ENCODE peak calls at places on chromosomes 16 and 17, in five cellular contexts. O is PC-9, T is foreskin fibroblast, S is IMR-90, N is neural progenitor cell. A is an unnamed sample.

GRCh38 chr17:61392679-61393078 is 7.0 kb upstream of the TBX2 start:
- DNase-seq in O (no peak), T (peak; percentile 13), S (no peak), N (no peak), A (no peak)

GRCh38 chr17:65093930-65094329 is 37.4 kb upstream of the GNA13 start:
- DNase-seq in O (no peak), T (no peak), S (no peak), N (no peak), A (no peak)

GRCh38 chr17:69179227-69179952 is 37.7 kb upstream of the ABCA6 start:
- DNase-seq in O (peak; percentile 18), T (peak; percentile 68), S (peak; percentile 50), N (no peak), A (peak; percentile 50)

GRCh38 chr16:20401475-20402016 is 3.0 kb downstream of the PDILT start:
- DNase-seq in O (no peak), T (no peak), S (no peak), N (peak; percentile 9), A (no peak)

GRCh38 chr16:87344931-87345631 is 27.9 kb upstream of the C16orf95 start:
- DNase-seq in O (no peak), T (no peak), S (no peak), N (no peak), A (no peak)

GRCh38 chr16:19210175-19210924 is 42.3 kb downstream of the SYT17 start:
- DNase-seq in O (peak; percentile 57), T (no peak), S (peak; percentile 63), N (no peak), A (peak; percentile 4)

GRCh38 chr17:73455050-73455687 is 143.4 kb upstream of the CDC42EP4 start:
- DNase-seq in O (no peak), T (no peak), S (no peak), N (no peak), A (no peak)

GRCh38 chr17:57619061-57619937 is 125.8 kb downstream of the CCDC182 start:
- DNase-seq in O (no peak), T (peak; percentile 50), S (peak; percentile 78), N (no peak), A (peak; percentile 64)

GRCh38 chr17:76458580-76459490 is 5.9 kb upstream of the UBE2O start:
- DNase-seq in O (peak; percentile 60), T (peak; percentile 82), S (peak; percentile 64), N (peak; percentile 82), A (peak; percentile 50)

GRCh38 chr16:80274576-80275191 is 266.1 kb upstream of the DYNLRB2 start:
- DNase-seq in O (no peak), T (peak; percentile 83), S (peak; percentile 81), N (peak; percentile 40), A (peak; percentile 79)

GRCh38 chr17:2082003-2082862 is 27.3 kb downstream of the HIC1 start:
- DNase-seq in O (no peak), T (peak; percentile 64), S (peak; percentile 41), N (no peak), A (no peak)

GRCh38 chr16:50841081-50841886 is 99.4 kb downstream of the CYLD start:
- DNase-seq in O (no peak), T (no peak), S (no peak), N (peak; percentile 13), A (no peak)

GRCh38 chr17:73787036-73787720 is 142.9 kb upstream of the SDK2 start:
- DNase-seq in O (no peak), T (no peak), S (no peak), N (peak; percentile 87), A (no peak)

GRCh38 chr16:89037261-89038152 is 56.1 kb upstream of the ACSF3 start:
- DNase-seq in O (peak; percentile 42), T (peak; percentile 56), S (peak; percentile 20), N (peak; percentile 91), A (peak; percentile 17)

DNA sequence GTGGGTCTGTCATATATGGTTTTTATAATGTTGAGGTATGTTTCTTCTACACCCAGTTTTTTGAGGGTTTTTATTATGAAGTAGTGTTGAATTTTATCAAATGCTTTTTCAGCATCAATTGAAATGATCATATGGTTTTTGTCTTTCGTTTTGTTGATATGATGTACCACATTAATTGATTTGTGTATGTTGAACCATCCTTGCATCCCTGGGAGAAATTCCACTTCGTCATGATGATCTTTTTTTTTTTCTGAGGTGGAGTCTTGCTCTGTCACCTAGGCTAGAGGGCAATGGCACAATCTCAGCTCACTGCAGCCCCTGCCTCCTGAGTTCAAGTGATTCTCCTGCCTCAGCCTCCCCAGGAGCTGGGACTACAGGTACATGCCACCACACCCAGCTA is 14.0 kb upstream of the TMEM219 start:
- DNase-seq in O (no peak), T (no peak), S (no peak), N (no peak), A (no peak)
- TF ChIP-seq CTCF in O (no peak), T (no peak), S (no peak), N (no peak), A (no peak)

DNA sequence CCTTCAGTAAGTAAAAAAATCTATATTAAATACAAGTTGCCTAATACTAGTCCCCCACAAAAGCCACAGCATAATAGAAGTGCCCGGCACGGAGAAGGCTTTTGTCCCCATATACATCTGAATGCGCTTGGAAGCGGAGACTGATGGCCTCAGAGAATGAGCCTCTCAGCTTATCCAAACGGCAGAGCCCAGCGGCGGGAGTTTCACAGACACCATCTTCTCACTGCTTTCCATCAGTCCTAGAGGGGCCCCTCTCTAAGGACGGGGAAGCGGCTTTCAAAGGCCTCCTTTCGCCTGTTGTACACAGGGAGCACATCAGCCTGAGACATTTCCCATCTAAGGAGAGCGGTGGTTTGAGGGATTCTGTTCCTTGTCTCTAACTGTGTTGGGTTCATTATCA is 16.9 kb downstream of the NXN start:
- DNase-seq in O (no peak), T (no peak), S (no peak), N (peak; percentile 91), A (no peak)
- H3K4me3 ChIP-seq in O (no peak overlapping the region), T (no peak overlapping the region), S (no peak overlapping the region), N (peak overlapping the region; percentile 9), A (no peak overlapping the region)

GRCh38 chr17:48181653-48182052 is 74.1 kb downstream of the SNX11 start:
- DNase-seq in O (peak; percentile 22), T (peak; percentile 57), S (peak; percentile 2), N (peak; percentile 60), A (peak; percentile 45)
- TF ChIP-seq CTCF in O (peak; percentile 66), T (peak; percentile 46), S (peak; percentile 5), N (peak; percentile 62), A (peak; percentile 62)

DNA sequence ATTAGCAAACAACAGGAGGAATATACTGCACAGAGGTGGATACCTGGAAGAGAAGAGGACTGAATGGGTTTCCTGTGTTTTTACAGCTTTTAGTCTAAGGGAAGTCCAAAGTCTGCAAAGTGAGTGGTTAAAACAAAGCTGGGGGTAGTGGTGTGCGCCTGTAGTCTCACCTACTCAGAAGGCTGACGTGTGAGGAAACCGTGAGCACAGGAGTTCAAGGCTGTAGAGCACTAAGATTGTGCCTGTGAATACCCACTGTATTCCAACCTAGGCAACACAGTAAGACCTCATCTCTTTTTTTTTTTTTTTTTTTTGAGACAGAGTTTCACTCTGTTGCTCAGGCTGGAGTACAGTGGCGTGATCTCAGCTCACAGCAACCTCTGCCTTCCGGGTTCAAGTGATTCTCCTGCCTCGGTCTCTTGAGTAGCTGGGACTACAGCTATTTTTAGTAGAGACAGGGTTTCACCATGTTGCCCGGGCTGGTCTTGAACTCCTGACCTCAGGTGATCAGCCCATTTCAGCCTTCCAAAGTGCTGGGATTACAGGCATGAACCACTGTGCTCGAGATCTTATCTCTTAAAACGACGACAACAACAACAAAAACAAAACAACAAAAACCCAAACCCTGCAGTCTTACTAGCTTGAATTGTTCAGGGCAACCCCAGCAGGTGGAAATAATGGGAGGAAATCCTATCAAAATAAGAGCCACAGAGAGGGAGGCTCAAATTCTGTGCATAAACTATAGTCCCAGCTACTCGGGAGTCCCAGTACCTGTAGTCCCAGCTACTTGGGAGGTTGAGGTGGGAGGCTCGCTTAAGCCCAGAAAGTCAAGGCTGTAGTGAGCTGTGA is 16.7 kb upstream of the ATP6V0A1 start:
- DNase-seq in O (no peak), T (no peak), S (no peak), N (peak; percentile 29), A (no peak)
- H3K4me3 ChIP-seq in O (no peak overlapping the region), T (no peak overlapping the region), S (no peak overlapping the region), N (no peak overlapping the region), A (no peak overlapping the region)

GRCh38 chr17:28597606-28598383 is 1.0 kb downstream of the SPAG5 start:
- DNase-seq in O (no peak), T (no peak), S (no peak), N (no peak), A (no peak)
- TF ChIP-seq CTCF in O (no peak), T (no peak), S (no peak), N (no peak), A (no peak)

DNA sequence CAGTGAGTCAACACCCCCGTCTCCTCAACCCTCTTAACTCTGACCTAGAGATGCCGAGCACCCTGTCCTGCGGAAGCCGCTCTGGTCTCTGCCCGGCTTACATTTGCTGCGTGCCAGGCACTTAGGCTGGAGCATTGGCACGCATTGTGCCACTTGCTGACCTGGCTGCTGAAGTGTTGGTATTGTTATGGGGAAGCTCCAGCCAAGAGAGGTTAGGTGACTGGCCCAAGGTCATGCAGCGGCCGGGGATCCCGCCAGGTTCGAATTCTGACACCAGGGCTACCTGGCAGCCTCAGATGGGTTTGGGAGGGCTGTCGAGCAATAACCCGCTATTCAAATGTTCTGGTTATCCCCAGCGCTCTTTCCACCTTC is 5.0 kb upstream of the HSD17B1 start:
- DNase-seq in O (no peak), T (no peak), S (no peak), N (no peak), A (no peak)
- H3K4me3 ChIP-seq in O (no peak overlapping the region), T (no peak overlapping the region), S (no peak overlapping the region), N (no peak overlapping the region), A (no peak overlapping the region)

DNA sequence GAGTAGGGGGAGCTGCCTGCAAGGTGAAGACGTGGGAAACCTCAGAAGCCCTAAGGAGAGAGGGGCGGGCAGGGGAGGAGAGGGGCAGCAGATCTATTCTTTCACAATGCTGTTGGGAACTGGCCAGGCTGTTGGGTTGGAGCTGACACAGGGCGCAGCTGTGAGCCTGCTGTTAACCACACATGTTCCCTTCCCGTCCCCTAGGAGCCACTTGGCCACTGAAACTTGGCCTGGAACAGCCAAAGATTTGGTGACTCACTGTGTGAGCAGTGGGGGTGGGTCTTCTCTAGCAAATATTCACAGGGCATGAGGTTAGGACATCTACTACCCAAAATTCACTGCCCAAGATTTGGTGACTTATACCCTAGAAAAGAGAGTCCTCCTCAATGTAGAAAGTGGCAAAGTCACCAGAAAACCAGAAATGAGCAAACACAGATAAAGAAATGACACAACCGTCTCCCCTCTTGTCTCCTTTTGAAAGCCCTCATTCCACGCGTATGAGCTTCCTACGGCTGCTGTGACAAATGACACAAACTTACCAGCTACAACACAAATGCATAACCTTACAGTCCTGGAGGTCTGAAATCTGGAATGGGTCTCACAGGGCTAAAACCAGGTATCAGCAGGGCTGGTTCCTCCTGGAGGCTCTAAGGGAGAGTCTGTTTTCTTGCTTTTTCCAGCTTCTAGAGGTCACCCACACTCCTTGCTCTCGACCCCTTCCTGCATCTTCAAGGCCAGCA is 6.3 kb downstream of the TBC1D16 start:
- DNase-seq in O (no peak), T (peak; percentile 94), S (peak; percentile 74), N (no peak), A (peak; percentile 75)
- TF ChIP-seq CTCF in O (no peak), T (no peak), S (no peak), N (no peak), A (no peak)

DNA sequence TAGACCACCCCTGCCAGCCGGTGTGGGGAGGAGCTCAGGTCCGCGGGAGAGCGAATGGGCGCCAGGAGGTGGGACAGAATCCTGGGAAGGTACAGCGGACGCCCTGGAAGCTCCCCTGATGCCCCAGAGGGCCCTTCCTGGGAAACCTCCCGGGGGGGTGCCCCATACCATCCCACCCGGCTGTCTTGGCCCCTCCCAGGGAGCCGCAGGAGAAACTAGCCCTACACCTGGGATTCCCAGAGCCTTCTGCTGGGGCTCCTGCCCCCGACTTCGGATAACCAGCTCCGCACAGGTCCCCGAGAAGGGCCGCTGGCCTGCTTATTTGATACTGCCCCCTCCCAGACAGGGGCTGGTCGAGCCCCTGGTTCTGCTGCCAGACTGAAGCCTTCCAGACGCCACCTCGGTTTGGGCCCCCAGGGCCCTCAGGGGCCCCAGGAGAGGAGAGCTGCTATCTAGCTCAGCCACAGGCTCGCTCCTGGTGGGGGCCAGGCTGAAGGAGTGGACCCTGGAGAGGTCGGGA is 3.0 kb upstream of the CBX4 start:
- DNase-seq in O (no peak), T (no peak), S (no peak), N (peak; percentile 41), A (no peak)
- H3K4me3 ChIP-seq in O (no peak overlapping the region), T (no peak overlapping the region), S (no peak overlapping the region), N (no peak overlapping the region), A (no peak overlapping the region)